ENCODE peak calls at places on chromosomes 6 and 20, in six cellular contexts. N, S, A, D, J and Y are unnamed samples.

GRCh38 chr20:25077610-25078169 is 4.3 kb downstream of the VSX1 start:
- DNase-seq in N (peak; percentile 58), S (peak; percentile 67), A (peak; percentile 56), D (no peak), J (peak; percentile 22), Y (no peak)

GRCh38 chr6:148807784-148808183 is 61.0 kb downstream of the UST start:
- DNase-seq in N (no peak), S (no peak), A (no peak), D (no peak), J (no peak), Y (no peak)

GRCh38 chr20:36784116-36784515 is 10.6 kb upstream of the DSN1 start:
- DNase-seq in N (no peak), S (peak; percentile 59), A (no peak), D (no peak), J (no peak), Y (peak; percentile 65)

GRCh38 chr6:159693894-159694545 is 979 bp upstream of the SOD2 start:
- DNase-seq in N (peak; percentile 41), S (no peak), A (no peak), D (no peak), J (peak; percentile 48), Y (no peak)

GRCh38 chr6:82570083-82570482 is 206.5 kb downstream of the TPBG start:
- DNase-seq in N (no peak), S (no peak), A (no peak), D (no peak), J (no peak), Y (no peak)

GRCh38 chr6:137692806-137693205 is 174.3 kb upstream of the TNFAIP3 start:
- DNase-seq in N (no peak), S (no peak), A (no peak), D (no peak), J (peak; percentile 73), Y (no peak)

GRCh38 chr6:63527658-63528514 is 44.4 kb upstream of the LOC128125822 start:
- DNase-seq in N (peak; percentile 95), S (no peak), A (no peak), D (no peak), J (peak; percentile 76), Y (no peak)

GRCh38 chr6:97282238-97282725 is 734 bp downstream of the MMS22L start:
- DNase-seq in N (peak; percentile 14), S (no peak), A (no peak), D (no peak), J (peak; percentile 7), Y (no peak)

GRCh38 chr20:63011798-63012197 is 5.0 kb upstream of the BHLHE23 start:
- DNase-seq in N (no peak), S (no peak), A (no peak), D (no peak), J (peak; percentile 95), Y (no peak)

GRCh38 chr6:74579794-74580193 is 626.1 kb downstream of the COL12A1 start:
- DNase-seq in N (no peak), S (no peak), A (no peak), D (no peak), J (no peak), Y (no peak)

GRCh38 chr6:31110825-31111582 is 1.4 kb downstream of the C6orf15 start:
- DNase-seq in N (no peak), S (no peak), A (no peak), D (no peak), J (no peak), Y (no peak)

GRCh38 chr6:21639316-21639715 is 45.8 kb downstream of the SOX4 start:
- DNase-seq in N (peak; percentile 69), S (no peak), A (no peak), D (no peak), J (no peak), Y (no peak)

GRCh38 chr6:30888472-30889137 is 4.3 kb downstream of the DDR1 start:
- DNase-seq in N (peak; percentile 61), S (no peak), A (peak; percentile 14), D (peak; percentile 14), J (no peak), Y (no peak)

GRCh38 chr6:43865947-43866346 is 95.9 kb downstream of the VEGFA start:
- DNase-seq in N (no peak), S (no peak), A (no peak), D (no peak), J (no peak), Y (peak; percentile 58)

GRCh38 chr6:96814581-96814980 is 22.7 kb downstream of the GPR63 start:
- DNase-seq in N (peak; percentile 26), S (no peak), A (no peak), D (no peak), J (no peak), Y (no peak)

GRCh38 chr20:37564388-37565133 is 36.9 kb upstream of the BLCAP start:
- DNase-seq in N (peak; percentile 39), S (peak; percentile 75), A (peak; percentile 26), D (no peak), J (peak; percentile 32), Y (no peak)

GRCh38 chr6:35955071-35955470 is 34.2 kb upstream of the SRPK1 start:
- DNase-seq in N (no peak), S (no peak), A (no peak), D (no peak), J (no peak), Y (no peak)